ENCODE peak calls at places on chromosomes 6 and 20, in eight cellular contexts. P is psoas muscle, V is AG09319, Y is ovary, U is fibroblast of mammary gland, L is heart right ventricle, E is thoracic aorta, N is tibial nerve. G is an unnamed sample.

GRCh38 chr20:371755-372542 is 8.6 kb upstream of the TRIB3 start:
- DNase-seq in L (peak), N (peak), U (peak), Y (peak), P (peak), E (no peak), V (peak), G (no peak)

GRCh38 chr20:33209789-33210188 is 7.4 kb upstream of the BPIFA3 start:
- DNase-seq in V (peak), E (no peak), U (peak), P (peak), N (peak), L (peak), Y (peak), G (no peak)

GRCh38 chr6:27078734-27079357 is 168.7 kb upstream of the PRSS16 start:
- DNase-seq in V (peak), P (no peak), N (peak), E (no peak), Y (peak), L (no peak), U (peak), G (no peak)

GRCh38 chr6:54802775-54803631 is 43.6 kb upstream of the FAM83B start:
- DNase-seq in N (no peak), E (no peak), P (no peak), L (no peak), Y (no peak), V (peak), U (peak), G (no peak)

GRCh38 chr6:45990162-45990561 is 25.5 kb downstream of the CLIC5 start:
- DNase-seq in V (no peak), Y (no peak), N (no peak), L (no peak), U (no peak), P (no peak), E (no peak), G (no peak)

GRCh38 chr6:168167431-168168315 is 88.7 kb upstream of the FRMD1 start:
- DNase-seq in N (no peak), E (no peak), V (no peak), L (no peak), Y (no peak), P (no peak), U (no peak), G (no peak)

GRCh38 chr20:49979030-49979832 is 3.5 kb upstream of the SNAI1 start:
- DNase-seq in U (no peak), Y (peak), L (peak), E (no peak), N (no peak), P (peak), V (no peak), G (peak)

GRCh38 chr6:149169761-149170359 is 147.7 kb upstream of the TAB2 start:
- DNase-seq in L (no peak), N (no peak), P (no peak), Y (peak), E (no peak), U (no peak), V (no peak), G (no peak)

GRCh38 chr6:4281341-4282293 is 146.2 kb upstream of the ECI2 start:
- DNase-seq in U (peak), V (no peak), E (no peak), N (no peak), P (peak), L (peak), Y (peak), G (peak)

GRCh38 chr6:72260489-72260888 is 361.4 kb upstream of the KCNQ5 start:
- DNase-seq in Y (no peak), V (no peak), L (no peak), N (no peak), P (no peak), U (no peak), E (no peak), G (no peak)

GRCh38 chr6:136723780-136724179 is 68.5 kb downstream of the MAP3K5 start:
- DNase-seq in U (no peak), E (no peak), N (no peak), L (no peak), Y (no peak), P (no peak), V (no peak), G (peak)

GRCh38 chr6:30960907-30961673 is 20.3 kb downstream of the MUCL3 start:
- DNase-seq in N (no peak), Y (no peak), V (no peak), E (no peak), L (no peak), P (no peak), U (no peak), G (no peak)

GRCh38 chr6:169725270-169726048 is 1.2 kb upstream of the PHF10 start:
- DNase-seq in V (no peak), P (peak), N (peak), L (peak), U (peak), Y (peak), E (peak), G (no peak)

GRCh38 chr20:33915726-33916331 is 77.9 kb upstream of the RALY start:
- DNase-seq in U (no peak), L (peak), V (no peak), Y (peak), N (peak), P (peak), E (no peak), G (peak)

GRCh38 chr6:138590796-138591709 is 91.8 kb upstream of the NHSL1 start:
- DNase-seq in U (peak), E (no peak), L (no peak), P (no peak), V (peak), Y (peak), N (peak), G (no peak)

GRCh38 chr6:166277892-166278578 is 30.2 kb downstream of the PRR18 start:
- DNase-seq in P (no peak), L (no peak), N (no peak), U (no peak), V (no peak), Y (no peak), E (no peak), G (no peak)

GRCh38 chr20:25318471-25319240 is 70.8 kb downstream of the PYGB start:
- DNase-seq in E (no peak), Y (peak), L (no peak), N (no peak), P (no peak), U (no peak), V (no peak), G (peak)

GRCh38 chr20:51354191-51354768 is 188.2 kb downstream of the NFATC2 start:
- DNase-seq in Y (no peak), P (peak), N (no peak), V (no peak), E (no peak), L (no peak), U (peak), G (no peak)

GRCh38 chr6:16800942-16801341 is 39.7 kb upstream of the ATXN1 start:
- DNase-seq in Y (no peak), N (no peak), V (no peak), L (no peak), P (no peak), U (peak), E (no peak), G (no peak)

GRCh38 chr6:161079566-161080262 is 88.1 kb downstream of the MAP3K4 start:
- DNase-seq in Y (no peak), L (no peak), V (no peak), U (peak), P (no peak), N (no peak), E (no peak), G (no peak)

GRCh38 chr6:3841711-3842565 is 7.2 kb upstream of the FAM50B start:
- DNase-seq in U (peak), L (no peak), E (no peak), N (no peak), P (peak), Y (peak), V (no peak), G (no peak)

GRCh38 chr6:53347250-53347920 is 1.4 kb downstream of the ELOVL5 start:
- DNase-seq in L (no peak), N (no peak), U (peak), E (no peak), V (no peak), P (no peak), Y (no peak), G (no peak)

DNA sequence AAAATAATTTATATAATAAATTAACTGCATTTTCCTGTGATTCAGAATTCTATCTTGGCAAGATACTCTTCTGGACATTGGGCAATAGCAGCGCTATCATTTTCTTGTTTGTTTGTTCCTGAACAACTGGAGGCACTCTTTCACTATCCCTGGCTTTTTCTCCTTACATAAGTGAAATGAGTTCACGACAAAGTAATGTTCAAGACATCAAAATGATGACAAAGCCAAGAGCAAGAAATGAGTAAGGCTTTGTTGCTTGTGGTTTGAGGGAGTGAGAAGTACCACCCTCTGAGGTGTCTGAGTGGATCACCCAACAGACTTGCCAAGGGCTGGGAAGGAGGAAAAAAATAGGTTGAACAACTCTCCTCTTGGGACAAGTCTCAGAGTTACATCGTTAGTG is 466.6 kb upstream of the JAG1 start:
- DNase-seq in U (peak), V (no peak), E (no peak), N (no peak), P (no peak), L (no peak), Y (no peak), G (no peak)
- TF ChIP-seq CTCF in U (peak), V (peak), E (no peak), N (no peak), P (no peak), L (no peak), Y (no peak), G (no peak)

GRCh38 chr6:21494505-21494904 is 99.0 kb upstream of the SOX4 start:
- DNase-seq in Y (no peak), N (no peak), L (no peak), V (no peak), U (no peak), E (no peak), P (no peak), G (no peak)
- TF ChIP-seq CTCF in Y (no peak), N (no peak), L (no peak), V (no peak), U (no peak), E (no peak), P (no peak), G (no peak)

GRCh38 chr6:36755435-36756348 is 58.1 kb downstream of the RAB44 start:
- DNase-seq in P (no peak), L (no peak), U (peak), V (no peak), E (no peak), Y (no peak), N (no peak), G (peak)

GRCh38 chr6:36757943-36758508 is 60.4 kb downstream of the RAB44 start:
- DNase-seq in V (no peak), L (no peak), Y (no peak), U (no peak), E (no peak), P (no peak), N (no peak), G (no peak)

GRCh38 chr6:36756761-36757160 is 59.1 kb downstream of the RAB44 start:
- DNase-seq in Y (no peak), E (no peak), P (no peak), L (no peak), V (no peak), U (no peak), N (no peak), G (no peak)

GRCh38 chr6:36758516-36759176 is 61.0 kb downstream of the RAB44 start:
- DNase-seq in P (no peak), Y (no peak), E (no peak), L (no peak), N (no peak), V (no peak), U (no peak), G (no peak)

GRCh38 chr6:36757206-36757605 is 59.6 kb downstream of the RAB44 start:
- DNase-seq in P (no peak), E (no peak), V (no peak), L (no peak), U (no peak), Y (no peak), N (no peak), G (no peak)
- TF ChIP-seq CTCF in P (no peak), E (no peak), V (no peak), L (no peak), U (no peak), Y (no peak), N (no peak), G (no peak)

GRCh38 chr6:84422380-84422968 is 195.0 kb upstream of the CEP162 start:
- DNase-seq in L (peak), V (no peak), N (peak), Y (peak), U (peak), E (no peak), P (peak), G (no peak)
- TF ChIP-seq CTCF in L (peak), V (peak), N (peak), Y (no peak), U (peak), E (peak), P (peak), G (no peak)

GRCh38 chr6:106089981-106090380 is 3.8 kb downstream of the PRDM1 start:
- DNase-seq in Y (no peak), P (no peak), U (peak), E (no peak), L (no peak), V (no peak), N (no peak), G (no peak)
- TF ChIP-seq CTCF in Y (no peak), P (no peak), U (peak), E (no peak), L (peak), V (peak), N (no peak), G (no peak)

DNA sequence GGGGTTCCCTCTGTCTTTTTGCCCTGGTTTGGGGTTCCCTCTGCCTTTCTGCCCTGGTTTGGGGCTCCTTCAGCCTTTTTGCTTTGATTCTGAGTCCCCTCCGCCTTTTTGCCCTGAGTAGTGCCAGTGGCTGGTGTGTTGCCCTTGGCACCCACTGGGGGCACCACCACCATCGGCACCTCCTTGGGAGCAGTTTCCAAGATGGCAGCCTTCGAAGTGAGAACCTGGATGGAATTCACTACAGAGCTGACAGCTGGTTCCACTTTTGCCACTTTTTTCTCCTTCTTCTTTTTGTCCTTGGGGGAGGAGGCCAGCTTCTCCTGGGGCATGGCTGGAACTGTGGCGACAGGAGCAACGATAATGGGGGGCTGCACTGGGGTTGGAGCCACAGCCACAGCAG is 22.2 kb downstream of the RRBP1 start:
- DNase-seq in U (no peak), L (no peak), E (no peak), P (no peak), Y (no peak), V (no peak), N (no peak), G (no peak)
- TF ChIP-seq CTCF in U (peak), L (no peak), E (no peak), P (no peak), Y (no peak), V (no peak), N (no peak), G (no peak)

G was measured in activated B cell treated with CpG ODN at 0.5 μM for 24 hours.